ENCODE peak calls at places on chromosomes 11 and 22, in nine cellular contexts. One of them, this sample, is unnamed.

GRCh38 chr11:55457641-55458040 is 89.9 kb downstream of the OR4A15 start:
- DNase-seq in endodermal cell: no peak
- DNase-seq in fibroblast of lung: no peak
- DNase-seq in tibial artery: no peak
- DNase-seq in CD8-positive, alpha-beta T cell: no peak
- DNase-seq in psoas muscle: no peak
- DNase-seq in mammary epithelial cell: no peak
- DNase-seq in right lobe of liver: no peak
- DNase-seq in ovary: no peak
- DNase-seq in this sample: no peak

GRCh38 chr22:27853404-27853803 is 51.8 kb upstream of the MN1 start:
- DNase-seq in mammary epithelial cell: no peak
- DNase-seq in psoas muscle: no peak
- DNase-seq in fibroblast of lung: no peak
- DNase-seq in tibial artery: no peak
- DNase-seq in endodermal cell: no peak
- DNase-seq in ovary: no peak
- DNase-seq in right lobe of liver: no peak
- DNase-seq in CD8-positive, alpha-beta T cell: no peak
- DNase-seq in this sample: no peak

GRCh38 chr11:88553204-88553603 is 215.7 kb upstream of the CTSC start:
- DNase-seq in CD8-positive, alpha-beta T cell: no peak
- DNase-seq in psoas muscle: no peak
- DNase-seq in ovary: no peak
- DNase-seq in right lobe of liver: no peak
- DNase-seq in fibroblast of lung: peak; percentile 42
- DNase-seq in mammary epithelial cell: no peak
- DNase-seq in endodermal cell: no peak
- DNase-seq in tibial artery: no peak
- DNase-seq in this sample: no peak

GRCh38 chr11:130247289-130247688 is 67.4 kb downstream of the ZBTB44 start:
- DNase-seq in CD8-positive, alpha-beta T cell: no peak
- DNase-seq in ovary: no peak
- DNase-seq in tibial artery: no peak
- DNase-seq in endodermal cell: no peak
- DNase-seq in fibroblast of lung: no peak
- DNase-seq in mammary epithelial cell: no peak
- DNase-seq in psoas muscle: no peak
- DNase-seq in right lobe of liver: no peak
- DNase-seq in this sample: no peak

GRCh38 chr11:62603072-62603408 is 1.4 kb upstream of the MTA2 start:
- DNase-seq in right lobe of liver: no peak
- DNase-seq in CD8-positive, alpha-beta T cell: no peak
- DNase-seq in ovary: peak; percentile 55
- DNase-seq in psoas muscle: no peak
- DNase-seq in tibial artery: peak; percentile 84
- DNase-seq in endodermal cell: peak; percentile 71
- DNase-seq in mammary epithelial cell: no peak
- DNase-seq in fibroblast of lung: no peak
- DNase-seq in this sample: no peak

GRCh38 chr11:17434108-17434507 is 42.5 kb downstream of the ABCC8 start:
- DNase-seq in tibial artery: no peak
- DNase-seq in mammary epithelial cell: no peak
- DNase-seq in right lobe of liver: no peak
- DNase-seq in psoas muscle: no peak
- DNase-seq in fibroblast of lung: no peak
- DNase-seq in ovary: no peak
- DNase-seq in CD8-positive, alpha-beta T cell: no peak
- DNase-seq in endodermal cell: no peak
- DNase-seq in this sample: no peak

GRCh38 chr11:45949992-45950407 is 27.5 kb downstream of the LARGE2 start:
- DNase-seq in endodermal cell: no peak
- DNase-seq in ovary: no peak
- DNase-seq in right lobe of liver: no peak
- DNase-seq in CD8-positive, alpha-beta T cell: no peak
- DNase-seq in fibroblast of lung: peak; percentile 35
- DNase-seq in tibial artery: no peak
- DNase-seq in psoas muscle: no peak
- DNase-seq in mammary epithelial cell: no peak
- DNase-seq in this sample: no peak

GRCh38 chr22:50672041-50672440 is 582 bp upstream of the SHANK3 start:
- DNase-seq in fibroblast of lung: no peak
- DNase-seq in psoas muscle: no peak
- DNase-seq in mammary epithelial cell: no peak
- DNase-seq in ovary: no peak
- DNase-seq in CD8-positive, alpha-beta T cell: no peak
- DNase-seq in tibial artery: no peak
- DNase-seq in endodermal cell: peak; percentile 37
- DNase-seq in right lobe of liver: no peak
- DNase-seq in this sample: no peak

GRCh38 chr11:73978576-73979086 is 4.0 kb downstream of the UCP2 start:
- DNase-seq in tibial artery: no peak
- DNase-seq in fibroblast of lung: peak; percentile 23
- DNase-seq in right lobe of liver: peak; percentile 1
- DNase-seq in CD8-positive, alpha-beta T cell: no peak
- DNase-seq in mammary epithelial cell: peak; percentile 19
- DNase-seq in ovary: no peak
- DNase-seq in endodermal cell: no peak
- DNase-seq in psoas muscle: peak; percentile 12
- DNase-seq in this sample: peak; percentile 30

GRCh38 chr11:129237456-129237855 is 45.3 kb upstream of the ARHGAP32 start:
- DNase-seq in right lobe of liver: no peak
- DNase-seq in psoas muscle: no peak
- DNase-seq in endodermal cell: no peak
- DNase-seq in ovary: no peak
- DNase-seq in fibroblast of lung: no peak
- DNase-seq in CD8-positive, alpha-beta T cell: no peak
- DNase-seq in mammary epithelial cell: no peak
- DNase-seq in tibial artery: no peak
- DNase-seq in this sample: no peak

GRCh38 chr11:117315285-117316196 is 515 bp downstream of the BACE1 start:
- DNase-seq in CD8-positive, alpha-beta T cell: peak; percentile 7
- DNase-seq in psoas muscle: peak; percentile 58
- DNase-seq in endodermal cell: no peak
- DNase-seq in fibroblast of lung: peak; percentile 10
- DNase-seq in right lobe of liver: no peak
- DNase-seq in mammary epithelial cell: no peak
- DNase-seq in ovary: peak; percentile 25
- DNase-seq in tibial artery: no peak
- DNase-seq in this sample: no peak

GRCh38 chr11:44805596-44805995 is 78.8 kb downstream of the TSPAN18 start:
- DNase-seq in psoas muscle: no peak
- DNase-seq in fibroblast of lung: peak; percentile 41
- DNase-seq in endodermal cell: no peak
- DNase-seq in mammary epithelial cell: no peak
- DNase-seq in tibial artery: no peak
- DNase-seq in right lobe of liver: no peak
- DNase-seq in CD8-positive, alpha-beta T cell: no peak
- DNase-seq in ovary: no peak
- DNase-seq in this sample: no peak

GRCh38 chr22:46827781-46828180 is 65.3 kb downstream of the TBC1D22A start:
- DNase-seq in tibial artery: no peak
- DNase-seq in fibroblast of lung: no peak
- DNase-seq in mammary epithelial cell: no peak
- DNase-seq in right lobe of liver: no peak
- DNase-seq in CD8-positive, alpha-beta T cell: no peak
- DNase-seq in endodermal cell: peak; percentile 18
- DNase-seq in ovary: no peak
- DNase-seq in psoas muscle: no peak
- DNase-seq in this sample: no peak

GRCh38 chr11:85759915-85760314 is 51.0 kb downstream of the SYTL2 start:
- DNase-seq in ovary: no peak
- DNase-seq in mammary epithelial cell: peak; percentile 78
- DNase-seq in tibial artery: no peak
- DNase-seq in right lobe of liver: no peak
- DNase-seq in psoas muscle: no peak
- DNase-seq in fibroblast of lung: peak; percentile 84
- DNase-seq in CD8-positive, alpha-beta T cell: no peak
- DNase-seq in endodermal cell: no peak
- DNase-seq in this sample: no peak

GRCh38 chr11:11028017-11028692 is 170.3 kb upstream of the ZBED5 start:
- DNase-seq in endodermal cell: peak; percentile 95
- DNase-seq in CD8-positive, alpha-beta T cell: peak; percentile 73
- DNase-seq in right lobe of liver: peak; percentile 76
- DNase-seq in mammary epithelial cell: peak; percentile 50
- DNase-seq in fibroblast of lung: peak; percentile 59
- DNase-seq in ovary: peak; percentile 52
- DNase-seq in psoas muscle: peak; percentile 83
- DNase-seq in tibial artery: peak; percentile 84
- DNase-seq in this sample: peak; percentile 83

GRCh38 chr11:87851827-87852226 is 323.4 kb downstream of the RAB38 start:
- DNase-seq in tibial artery: no peak
- DNase-seq in mammary epithelial cell: no peak
- DNase-seq in right lobe of liver: no peak
- DNase-seq in ovary: no peak
- DNase-seq in endodermal cell: no peak
- DNase-seq in fibroblast of lung: no peak
- DNase-seq in psoas muscle: no peak
- DNase-seq in CD8-positive, alpha-beta T cell: no peak
- DNase-seq in this sample: no peak

GRCh38 chr22:48476599-48476998 is 1351.1 kb downstream of the BRD1 start:
- DNase-seq in CD8-positive, alpha-beta T cell: no peak
- DNase-seq in tibial artery: peak; percentile 34
- DNase-seq in mammary epithelial cell: no peak
- DNase-seq in fibroblast of lung: no peak
- DNase-seq in right lobe of liver: peak; percentile 32
- DNase-seq in endodermal cell: peak; percentile 35
- DNase-seq in psoas muscle: no peak
- DNase-seq in ovary: no peak
- DNase-seq in this sample: peak; percentile 46

GRCh38 chr11:73989156-73989555 is 6.5 kb upstream of the UCP2 start:
- DNase-seq in psoas muscle: no peak
- DNase-seq in tibial artery: no peak
- DNase-seq in right lobe of liver: no peak
- DNase-seq in CD8-positive, alpha-beta T cell: no peak
- DNase-seq in ovary: no peak
- DNase-seq in fibroblast of lung: no peak
- DNase-seq in endodermal cell: no peak
- DNase-seq in mammary epithelial cell: no peak
- DNase-seq in this sample: no peak

GRCh38 chr22:43427296-43428004 is 15.6 kb downstream of the MPPED1 start:
- DNase-seq in fibroblast of lung: no peak
- DNase-seq in tibial artery: no peak
- DNase-seq in mammary epithelial cell: no peak
- DNase-seq in CD8-positive, alpha-beta T cell: no peak
- DNase-seq in psoas muscle: peak; percentile 30
- DNase-seq in endodermal cell: no peak
- DNase-seq in right lobe of liver: peak; percentile 35
- DNase-seq in ovary: no peak
- DNase-seq in this sample: no peak
- TF ChIP-seq CTCF in fibroblast of lung: no peak
- TF ChIP-seq CTCF in tibial artery: no peak
- TF ChIP-seq CTCF in mammary epithelial cell: no peak
- TF ChIP-seq CTCF in CD8-positive, alpha-beta T cell: no peak
- TF ChIP-seq CTCF in psoas muscle: no peak
- TF ChIP-seq CTCF in endodermal cell: peak; percentile 58
- TF ChIP-seq CTCF in right lobe of liver: no peak
- TF ChIP-seq CTCF in ovary: no peak
- TF ChIP-seq CTCF in this sample: no peak

GRCh38 chr11:68929135-68929534 is 25.4 kb downstream of the IGHMBP2 start:
- DNase-seq in right lobe of liver: no peak
- DNase-seq in mammary epithelial cell: no peak
- DNase-seq in psoas muscle: no peak
- DNase-seq in endodermal cell: no peak
- DNase-seq in ovary: no peak
- DNase-seq in tibial artery: no peak
- DNase-seq in fibroblast of lung: no peak
- DNase-seq in CD8-positive, alpha-beta T cell: no peak
- DNase-seq in this sample: no peak

GRCh38 chr11:68927280-68928107 is 23.8 kb downstream of the IGHMBP2 start:
- DNase-seq in mammary epithelial cell: no peak
- DNase-seq in ovary: peak; percentile 54
- DNase-seq in psoas muscle: no peak
- DNase-seq in fibroblast of lung: peak; percentile 25
- DNase-seq in tibial artery: no peak
- DNase-seq in endodermal cell: no peak
- DNase-seq in CD8-positive, alpha-beta T cell: no peak
- DNase-seq in right lobe of liver: no peak
- DNase-seq in this sample: peak; percentile 48

GRCh38 chr11:68929706-68930605 is 26.3 kb downstream of the IGHMBP2 start:
- DNase-seq in fibroblast of lung: no peak
- DNase-seq in endodermal cell: no peak
- DNase-seq in CD8-positive, alpha-beta T cell: no peak
- DNase-seq in right lobe of liver: no peak
- DNase-seq in tibial artery: no peak
- DNase-seq in ovary: no peak
- DNase-seq in psoas muscle: no peak
- DNase-seq in mammary epithelial cell: no peak
- DNase-seq in this sample: no peak

GRCh38 chr11:68928481-68928880 is 24.8 kb downstream of the IGHMBP2 start:
- DNase-seq in mammary epithelial cell: no peak
- DNase-seq in ovary: no peak
- DNase-seq in tibial artery: no peak
- DNase-seq in CD8-positive, alpha-beta T cell: no peak
- DNase-seq in psoas muscle: no peak
- DNase-seq in right lobe of liver: no peak
- DNase-seq in endodermal cell: no peak
- DNase-seq in fibroblast of lung: no peak
- DNase-seq in this sample: no peak

DNA sequence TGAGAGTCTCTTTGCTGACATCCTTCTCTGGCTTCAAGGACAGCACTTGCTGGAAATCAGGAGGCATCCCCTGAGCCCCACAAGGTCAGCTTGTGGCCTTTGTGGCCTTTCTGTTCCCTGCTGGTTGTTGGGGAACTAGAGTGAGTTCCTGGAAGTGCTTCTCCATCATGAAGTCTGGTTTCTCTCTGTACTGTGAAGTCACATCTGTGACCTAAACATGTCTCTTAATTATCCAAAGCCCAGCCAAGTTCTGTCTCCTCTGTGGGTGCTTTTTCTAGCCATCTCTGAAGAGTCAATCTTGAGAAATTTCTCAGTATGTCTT is 24.4 kb downstream of the IGHMBP2 start:
- DNase-seq in fibroblast of lung: no peak
- DNase-seq in mammary epithelial cell: no peak
- DNase-seq in psoas muscle: no peak
- DNase-seq in endodermal cell: no peak
- DNase-seq in ovary: no peak
- DNase-seq in CD8-positive, alpha-beta T cell: no peak
- DNase-seq in right lobe of liver: no peak
- DNase-seq in tibial artery: no peak
- DNase-seq in this sample: no peak
- H3K27ac ChIP-seq in fibroblast of lung: no peak overlapping the region
- H3K27ac ChIP-seq in mammary epithelial cell: no peak overlapping the region
- H3K27ac ChIP-seq in psoas muscle: no peak overlapping the region
- H3K27ac ChIP-seq in endodermal cell: no peak overlapping the region
- H3K27ac ChIP-seq in ovary: peak overlapping the region; percentile 11
- H3K27ac ChIP-seq in CD8-positive, alpha-beta T cell: no peak overlapping the region
- H3K27ac ChIP-seq in right lobe of liver: no peak overlapping the region
- H3K27ac ChIP-seq in tibial artery: peak overlapping the region; percentile 48
- H3K27ac ChIP-seq in this sample: no peak overlapping the region

GRCh38 chr22:49541451-49542230 is 286.0 kb downstream of the BRD1 start:
- DNase-seq in CD8-positive, alpha-beta T cell: no peak
- DNase-seq in ovary: no peak
- DNase-seq in right lobe of liver: peak; percentile 47
- DNase-seq in fibroblast of lung: no peak
- DNase-seq in mammary epithelial cell: no peak
- DNase-seq in endodermal cell: peak; percentile 29
- DNase-seq in tibial artery: peak; percentile 55
- DNase-seq in psoas muscle: no peak
- DNase-seq in this sample: peak; percentile 46
- H3K9me3 ChIP-seq in CD8-positive, alpha-beta T cell: no peaks in the 10 kb centered on the region
- H3K9me3 ChIP-seq in ovary: no peaks in the 10 kb centered on the region
- H3K9me3 ChIP-seq in right lobe of liver: no peaks in the 10 kb centered on the region
- H3K9me3 ChIP-seq in fibroblast of lung: no peaks in the 10 kb centered on the region
- H3K9me3 ChIP-seq in mammary epithelial cell: peaks cover 27% of the 10 kb centered on the region
- H3K9me3 ChIP-seq in endodermal cell: no peaks in the 10 kb centered on the region
- H3K9me3 ChIP-seq in tibial artery: peaks cover 6% of the 10 kb centered on the region
- H3K9me3 ChIP-seq in psoas muscle: no peaks in the 10 kb centered on the region
- H3K9me3 ChIP-seq in this sample: no peaks in the 10 kb centered on the region

GRCh38 chr22:44839061-44839460 is 86.7 kb downstream of the ARHGAP8 start:
- DNase-seq in CD8-positive, alpha-beta T cell: no peak
- DNase-seq in endodermal cell: no peak
- DNase-seq in ovary: no peak
- DNase-seq in tibial artery: no peak
- DNase-seq in mammary epithelial cell: no peak
- DNase-seq in right lobe of liver: peak; percentile 10
- DNase-seq in fibroblast of lung: no peak
- DNase-seq in psoas muscle: no peak
- DNase-seq in this sample: no peak
- TF ChIP-seq CTCF in CD8-positive, alpha-beta T cell: no peak
- TF ChIP-seq CTCF in endodermal cell: no peak
- TF ChIP-seq CTCF in ovary: no peak
- TF ChIP-seq CTCF in tibial artery: no peak
- TF ChIP-seq CTCF in mammary epithelial cell: no peak
- TF ChIP-seq CTCF in right lobe of liver: no peak
- TF ChIP-seq CTCF in fibroblast of lung: no peak
- TF ChIP-seq CTCF in psoas muscle: no peak
- TF ChIP-seq CTCF in this sample: no peak

This sample was measured in upper lobe of right lung.